ENCODE peak calls at places on chromosomes 5 and 9, in four cellular contexts. One of them, this sample, is unnamed. For H3K4me1, the result is how much of the 10 kb centered on the place peaks cover.

GRCh38 chr5:176658007-176658599 is 10.8 kb downstream of the TSPAN17 start:
- DNase-seq in colonic mucosa: peak
- DNase-seq in heart left ventricle: peak
- DNase-seq in CD8-positive, alpha-beta T cell: peak
- DNase-seq in this sample: peak

GRCh38 chr9:109138421-109138820 is 18.7 kb upstream of the TMEM245 start:
- DNase-seq in colonic mucosa: no peak
- DNase-seq in heart left ventricle: no peak
- DNase-seq in CD8-positive, alpha-beta T cell: no peak
- DNase-seq in this sample: no peak

GRCh38 chr5:95486185-95486584 is 68.6 kb downstream of the SKIC3 start:
- DNase-seq in colonic mucosa: no peak
- DNase-seq in heart left ventricle: no peak
- DNase-seq in CD8-positive, alpha-beta T cell: no peak
- DNase-seq in this sample: no peak

GRCh38 chr5:170302729-170303501 is 5.3 kb upstream of the LCP2 start:
- DNase-seq in colonic mucosa: no peak
- DNase-seq in heart left ventricle: peak
- DNase-seq in CD8-positive, alpha-beta T cell: peak
- DNase-seq in this sample: peak

GRCh38 chr5:97838214-97838613 is 655.2 kb upstream of the RIOK2 start:
- DNase-seq in colonic mucosa: no peak
- DNase-seq in heart left ventricle: no peak
- DNase-seq in CD8-positive, alpha-beta T cell: no peak
- DNase-seq in this sample: no peak

GRCh38 chr5:21654551-21654950 is 1198.6 kb downstream of the CDH12 start:
- DNase-seq in colonic mucosa: no peak
- DNase-seq in heart left ventricle: no peak
- DNase-seq in CD8-positive, alpha-beta T cell: no peak
- DNase-seq in this sample: no peak

GRCh38 chr5:15383469-15383868 is 116.5 kb upstream of the FBXL7 start:
- DNase-seq in colonic mucosa: no peak
- DNase-seq in heart left ventricle: no peak
- DNase-seq in CD8-positive, alpha-beta T cell: no peak
- DNase-seq in this sample: no peak

GRCh38 chr5:116045821-116046220 is 13.5 kb downstream of the ARL14EPL start:
- DNase-seq in colonic mucosa: no peak
- DNase-seq in heart left ventricle: no peak
- DNase-seq in CD8-positive, alpha-beta T cell: no peak
- DNase-seq in this sample: no peak

GRCh38 chr5:139796061-139796806 is 626 bp downstream of the PSD2 start:
- DNase-seq in colonic mucosa: no peak
- DNase-seq in heart left ventricle: no peak
- DNase-seq in CD8-positive, alpha-beta T cell: no peak
- DNase-seq in this sample: no peak

GRCh38 chr9:92717201-92718085 is 47.2 kb downstream of the BICD2 start:
- DNase-seq in colonic mucosa: no peak
- DNase-seq in heart left ventricle: no peak
- DNase-seq in CD8-positive, alpha-beta T cell: no peak
- DNase-seq in this sample: no peak

GRCh38 chr5:81303563-81303962 is 2.2 kb downstream of the ZCCHC9 start:
- DNase-seq in colonic mucosa: no peak
- DNase-seq in heart left ventricle: no peak
- DNase-seq in CD8-positive, alpha-beta T cell: no peak
- DNase-seq in this sample: no peak

GRCh38 chr5:96961053-96961452 is 25.2 kb downstream of the LNPEP start:
- DNase-seq in colonic mucosa: no peak
- DNase-seq in heart left ventricle: no peak
- DNase-seq in CD8-positive, alpha-beta T cell: no peak
- DNase-seq in this sample: no peak

GRCh38 chr9:110142868-110143866 is 64.8 kb downstream of the C9orf152 start:
- DNase-seq in colonic mucosa: no peak
- DNase-seq in heart left ventricle: no peak
- DNase-seq in CD8-positive, alpha-beta T cell: no peak
- DNase-seq in this sample: no peak

GRCh38 chr5:1757511-1757910 is 42.1 kb downstream of the MRPL36 start:
- DNase-seq in colonic mucosa: no peak
- DNase-seq in heart left ventricle: no peak
- DNase-seq in CD8-positive, alpha-beta T cell: no peak
- DNase-seq in this sample: no peak

GRCh38 chr9:2907401-2907800 is 63.5 kb upstream of the PUM3 start:
- DNase-seq in colonic mucosa: no peak
- DNase-seq in heart left ventricle: no peak
- DNase-seq in CD8-positive, alpha-beta T cell: no peak
- DNase-seq in this sample: no peak

GRCh38 chr9:134981829-134982228 is 64.1 kb upstream of the FCN1 start:
- DNase-seq in colonic mucosa: no peak
- DNase-seq in heart left ventricle: peak
- DNase-seq in CD8-positive, alpha-beta T cell: no peak
- DNase-seq in this sample: no peak

GRCh38 chr5:98773214-98773463 is 324 bp upstream of the RGMB start:
- DNase-seq in colonic mucosa: no peak
- DNase-seq in heart left ventricle: no peak
- DNase-seq in CD8-positive, alpha-beta T cell: no peak
- DNase-seq in this sample: no peak

GRCh38 chr9:5838884-5839571 is 6.1 kb upstream of the ERMP1 start:
- DNase-seq in colonic mucosa: peak
- DNase-seq in heart left ventricle: no peak
- DNase-seq in CD8-positive, alpha-beta T cell: no peak
- DNase-seq in this sample: no peak

GRCh38 chr5:171316258-171317121 is 7.4 kb downstream of the TLX3 start:
- DNase-seq in colonic mucosa: no peak
- DNase-seq in heart left ventricle: no peak
- DNase-seq in CD8-positive, alpha-beta T cell: no peak
- DNase-seq in this sample: no peak

GRCh38 chr5:34827594-34828506 is 11.1 kb upstream of the TTC23L start:
- DNase-seq in colonic mucosa: no peak
- DNase-seq in heart left ventricle: no peak
- DNase-seq in CD8-positive, alpha-beta T cell: no peak
- DNase-seq in this sample: no peak

GRCh38 chr5:72451771-72452505 is 55.3 kb downstream of the ZNF366 start:
- DNase-seq in colonic mucosa: peak
- DNase-seq in heart left ventricle: peak
- DNase-seq in CD8-positive, alpha-beta T cell: no peak
- DNase-seq in this sample: peak

GRCh38 chr9:12813960-12814876 is 39.4 kb downstream of the LURAP1L start:
- DNase-seq in colonic mucosa: peak
- DNase-seq in heart left ventricle: no peak
- DNase-seq in CD8-positive, alpha-beta T cell: no peak
- DNase-seq in this sample: peak

GRCh38 chr9:68690088-68690487 is 15.0 kb upstream of the PIP5K1B start:
- DNase-seq in colonic mucosa: no peak
- DNase-seq in heart left ventricle: peak
- DNase-seq in CD8-positive, alpha-beta T cell: no peak
- DNase-seq in this sample: peak

GRCh38 chr9:38062498-38063362 is 6.3 kb downstream of the SHB start:
- DNase-seq in colonic mucosa: no peak
- DNase-seq in heart left ventricle: no peak
- DNase-seq in CD8-positive, alpha-beta T cell: no peak
- DNase-seq in this sample: no peak

GRCh38 chr5:135592312-135593045 is 13.7 kb upstream of the CXCL14 start:
- DNase-seq in colonic mucosa: no peak
- DNase-seq in heart left ventricle: no peak
- DNase-seq in CD8-positive, alpha-beta T cell: no peak
- DNase-seq in this sample: no peak

GRCh38 chr5:135593886-135594285 is 15.1 kb upstream of the CXCL14 start:
- DNase-seq in colonic mucosa: no peak
- DNase-seq in heart left ventricle: no peak
- DNase-seq in CD8-positive, alpha-beta T cell: no peak
- DNase-seq in this sample: no peak

GRCh38 chr5:135594416-135594960 is 15.7 kb upstream of the CXCL14 start:
- DNase-seq in colonic mucosa: peak
- DNase-seq in heart left ventricle: no peak
- DNase-seq in CD8-positive, alpha-beta T cell: no peak
- DNase-seq in this sample: no peak

GRCh38 chr5:135591277-135591676 is 12.5 kb upstream of the CXCL14 start:
- DNase-seq in colonic mucosa: no peak
- DNase-seq in heart left ventricle: no peak
- DNase-seq in CD8-positive, alpha-beta T cell: no peak
- DNase-seq in this sample: no peak

GRCh38 chr5:135593141-135593540 is 14.3 kb upstream of the CXCL14 start:
- DNase-seq in colonic mucosa: no peak
- DNase-seq in heart left ventricle: no peak
- DNase-seq in CD8-positive, alpha-beta T cell: no peak
- DNase-seq in this sample: no peak
- H3K4me1 ChIP-seq in colonic mucosa: under half
- H3K4me1 ChIP-seq in heart left ventricle: under half
- H3K4me1 ChIP-seq in CD8-positive, alpha-beta T cell: under half
- H3K4me1 ChIP-seq in this sample: under half

GRCh38 chr5:122156724-122157325 is 27.5 kb downstream of the ZNF474 start:
- DNase-seq in colonic mucosa: no peak
- DNase-seq in heart left ventricle: no peak
- DNase-seq in CD8-positive, alpha-beta T cell: no peak
- DNase-seq in this sample: no peak
- TF ChIP-seq CTCF in colonic mucosa: no peak
- TF ChIP-seq CTCF in heart left ventricle: no peak
- TF ChIP-seq CTCF in CD8-positive, alpha-beta T cell: peak
- TF ChIP-seq CTCF in this sample: peak

GRCh38 chr9:133242241-133242640 is 32.8 kb downstream of the ABO start:
- DNase-seq in colonic mucosa: no peak
- DNase-seq in heart left ventricle: no peak
- DNase-seq in CD8-positive, alpha-beta T cell: no peak
- DNase-seq in this sample: no peak
- H3K4me1 ChIP-seq in colonic mucosa: under half
- H3K4me1 ChIP-seq in heart left ventricle: under half
- H3K4me1 ChIP-seq in CD8-positive, alpha-beta T cell: under half
- H3K4me1 ChIP-seq in this sample: under half

DNA sequence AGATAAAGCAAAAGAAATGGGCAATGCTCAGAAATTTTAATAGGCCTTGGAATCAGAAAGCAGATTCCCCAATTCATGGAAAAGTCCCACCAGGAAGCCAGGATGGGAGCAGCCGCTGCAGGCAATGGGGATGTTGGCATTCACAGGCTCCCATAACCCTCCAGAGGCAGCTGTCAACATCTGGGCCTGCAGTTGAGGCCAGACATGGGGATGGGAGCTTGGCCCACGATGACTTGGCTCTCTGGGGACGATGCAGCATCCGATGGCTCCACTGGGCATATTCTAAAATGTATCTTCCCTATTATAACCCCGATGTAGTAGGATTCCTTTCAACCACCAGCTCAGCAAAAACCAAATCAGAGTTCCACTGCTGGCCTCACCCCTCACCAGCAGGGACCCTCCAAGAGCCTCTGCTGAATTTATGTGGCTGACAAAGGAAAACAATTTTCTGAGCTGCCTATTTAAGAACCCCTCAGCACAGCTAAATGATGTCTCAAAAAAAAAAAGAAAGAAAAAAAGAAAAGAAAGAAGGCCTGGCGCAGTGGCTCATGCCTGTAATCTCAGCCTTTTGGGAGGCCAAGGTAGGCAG is 7.1 kb downstream of the SPRY4 start:
- DNase-seq in colonic mucosa: no peak
- DNase-seq in heart left ventricle: no peak
- DNase-seq in CD8-positive, alpha-beta T cell: no peak
- DNase-seq in this sample: no peak
- TF ChIP-seq CTCF in colonic mucosa: no peak
- TF ChIP-seq CTCF in heart left ventricle: no peak
- TF ChIP-seq CTCF in CD8-positive, alpha-beta T cell: no peak
- TF ChIP-seq CTCF in this sample: no peak

GRCh38 chr9:122143296-122143695 is 16.3 kb downstream of the NDUFA8 start:
- DNase-seq in colonic mucosa: no peak
- DNase-seq in heart left ventricle: no peak
- DNase-seq in CD8-positive, alpha-beta T cell: no peak
- DNase-seq in this sample: no peak
- H3K4me1 ChIP-seq in colonic mucosa: under half
- H3K4me1 ChIP-seq in heart left ventricle: under half
- H3K4me1 ChIP-seq in CD8-positive, alpha-beta T cell: under half
- H3K4me1 ChIP-seq in this sample: under half

This sample was measured in tibial artery.